ENCODE peak calls at places on chromosomes 6 and 20, in five cellular contexts. One of them, this sample, is unnamed.

GRCh38 chr6:44237813-44238433 is 9.0 kb upstream of the HSP90AB1 start:
- DNase-seq in H9: peak
- DNase-seq in H1: no peak
- DNase-seq in mesenchymal stem cell: peak
- DNase-seq in trophoblast cell: peak
- DNase-seq in this sample: no peak

GRCh38 chr6:43736211-43736786 is 33.7 kb upstream of the VEGFA start:
- DNase-seq in H9: peak
- DNase-seq in H1: no peak
- DNase-seq in mesenchymal stem cell: no peak
- DNase-seq in trophoblast cell: no peak
- DNase-seq in this sample: no peak

GRCh38 chr6:137486388-137486787 is 7.8 kb downstream of the OLIG3 start:
- DNase-seq in H9: no peak
- DNase-seq in H1: no peak
- DNase-seq in mesenchymal stem cell: no peak
- DNase-seq in trophoblast cell: no peak
- DNase-seq in this sample: peak

GRCh38 chr6:118871331-118871730 is 22.6 kb upstream of the ASF1A start:
- DNase-seq in H9: no peak
- DNase-seq in H1: no peak
- DNase-seq in mesenchymal stem cell: no peak
- DNase-seq in trophoblast cell: no peak
- DNase-seq in this sample: no peak

GRCh38 chr6:52305948-52306767 is 21.6 kb upstream of the MCM3 start:
- DNase-seq in H9: no peak
- DNase-seq in H1: no peak
- DNase-seq in mesenchymal stem cell: no peak
- DNase-seq in trophoblast cell: no peak
- DNase-seq in this sample: no peak

GRCh38 chr6:20583447-20583806 is 49.2 kb downstream of the CDKAL1 start:
- DNase-seq in H9: no peak
- DNase-seq in H1: no peak
- DNase-seq in mesenchymal stem cell: no peak
- DNase-seq in trophoblast cell: peak
- DNase-seq in this sample: no peak

GRCh38 chr6:129753422-129753821 is 43.4 kb upstream of the ARHGAP18 start:
- DNase-seq in H9: no peak
- DNase-seq in H1: no peak
- DNase-seq in mesenchymal stem cell: peak
- DNase-seq in trophoblast cell: no peak
- DNase-seq in this sample: no peak

GRCh38 chr20:42779216-42779615 is 410.5 kb downstream of the PTPRT start:
- DNase-seq in H9: no peak
- DNase-seq in H1: peak
- DNase-seq in mesenchymal stem cell: no peak
- DNase-seq in trophoblast cell: no peak
- DNase-seq in this sample: no peak

GRCh38 chr6:11042025-11042749 is 1.9 kb downstream of the ELOVL2 start:
- DNase-seq in H9: no peak
- DNase-seq in H1: no peak
- DNase-seq in mesenchymal stem cell: peak
- DNase-seq in trophoblast cell: peak
- DNase-seq in this sample: no peak

GRCh38 chr6:133889557-133890301 is 816 bp downstream of the TCF21 start:
- DNase-seq in H9: peak
- DNase-seq in H1: no peak
- DNase-seq in mesenchymal stem cell: peak
- DNase-seq in trophoblast cell: no peak
- DNase-seq in this sample: peak

GRCh38 chr6:113082691-113083090 is 735.6 kb downstream of the RFPL4B start:
- DNase-seq in H9: no peak
- DNase-seq in H1: no peak
- DNase-seq in mesenchymal stem cell: no peak
- DNase-seq in trophoblast cell: no peak
- DNase-seq in this sample: no peak

GRCh38 chr6:94349227-94349626 is 929.9 kb upstream of the EPHA7 start:
- DNase-seq in H9: no peak
- DNase-seq in H1: no peak
- DNase-seq in mesenchymal stem cell: no peak
- DNase-seq in trophoblast cell: no peak
- DNase-seq in this sample: no peak

GRCh38 chr6:159633196-159633595 is 59.8 kb downstream of the SOD2 start:
- DNase-seq in H9: no peak
- DNase-seq in H1: no peak
- DNase-seq in mesenchymal stem cell: peak
- DNase-seq in trophoblast cell: peak
- DNase-seq in this sample: no peak

GRCh38 chr6:164507197-164507957 is 802.0 kb downstream of the C6orf118 start:
- DNase-seq in H9: no peak
- DNase-seq in H1: no peak
- DNase-seq in mesenchymal stem cell: peak
- DNase-seq in trophoblast cell: no peak
- DNase-seq in this sample: no peak

GRCh38 chr6:2086328-2087008 is 158.9 kb downstream of the GMDS start:
- DNase-seq in H9: no peak
- DNase-seq in H1: no peak
- DNase-seq in mesenchymal stem cell: no peak
- DNase-seq in trophoblast cell: peak
- DNase-seq in this sample: no peak

GRCh38 chr20:3802524-3803239 is 6.6 kb downstream of the CDC25B start:
- DNase-seq in H9: no peak
- DNase-seq in H1: no peak
- DNase-seq in mesenchymal stem cell: no peak
- DNase-seq in trophoblast cell: no peak
- DNase-seq in this sample: no peak

GRCh38 chr6:75215291-75215690 is 9.4 kb upstream of the COL12A1 start:
- DNase-seq in H9: no peak
- DNase-seq in H1: no peak
- DNase-seq in mesenchymal stem cell: no peak
- DNase-seq in trophoblast cell: no peak
- DNase-seq in this sample: no peak

GRCh38 chr6:10441004-10441654 is 26.3 kb upstream of the TFAP2A start:
- DNase-seq in H9: no peak
- DNase-seq in H1: no peak
- DNase-seq in mesenchymal stem cell: peak
- DNase-seq in trophoblast cell: peak
- DNase-seq in this sample: no peak

GRCh38 chr20:48813930-48814546 is 13.8 kb downstream of the PREX1 start:
- DNase-seq in H9: no peak
- DNase-seq in H1: no peak
- DNase-seq in mesenchymal stem cell: no peak
- DNase-seq in trophoblast cell: no peak
- DNase-seq in this sample: no peak

GRCh38 chr6:28337103-28337520 is 1.2 kb upstream of the ZSCAN31 start:
- DNase-seq in H9: no peak
- DNase-seq in H1: no peak
- DNase-seq in mesenchymal stem cell: peak
- DNase-seq in trophoblast cell: no peak
- DNase-seq in this sample: no peak

GRCh38 chr6:40722553-40723258 is 135.5 kb upstream of the LRFN2 start:
- DNase-seq in H9: no peak
- DNase-seq in H1: no peak
- DNase-seq in mesenchymal stem cell: peak
- DNase-seq in trophoblast cell: no peak
- DNase-seq in this sample: no peak

GRCh38 chr6:97176468-97176867 is 106.5 kb downstream of the MMS22L start:
- DNase-seq in H9: no peak
- DNase-seq in H1: no peak
- DNase-seq in mesenchymal stem cell: no peak
- DNase-seq in trophoblast cell: peak
- DNase-seq in this sample: no peak

GRCh38 chr6:128768187-128768586 is 114.8 kb upstream of the LAMA2 start:
- DNase-seq in H9: no peak
- DNase-seq in H1: no peak
- DNase-seq in mesenchymal stem cell: no peak
- DNase-seq in trophoblast cell: no peak
- DNase-seq in this sample: no peak

GRCh38 chr6:138817799-138818198 is 21.9 kb downstream of the ECT2L start:
- DNase-seq in H9: peak
- DNase-seq in H1: peak
- DNase-seq in mesenchymal stem cell: peak
- DNase-seq in trophoblast cell: peak
- DNase-seq in this sample: no peak

GRCh38 chr6:148324297-148325007 is 18.2 kb upstream of the SASH1 start:
- DNase-seq in H9: no peak
- DNase-seq in H1: no peak
- DNase-seq in mesenchymal stem cell: peak
- DNase-seq in trophoblast cell: peak
- DNase-seq in this sample: no peak

GRCh38 chr20:59972037-59972801 is 14.0 kb downstream of the CDH26 start:
- DNase-seq in H9: no peak
- DNase-seq in H1: no peak
- DNase-seq in mesenchymal stem cell: no peak
- DNase-seq in trophoblast cell: no peak
- DNase-seq in this sample: no peak

GRCh38 chr6:30882764-30883475 is 1.4 kb upstream of the DDR1 start:
- DNase-seq in H9: peak
- DNase-seq in H1: no peak
- DNase-seq in mesenchymal stem cell: no peak
- DNase-seq in trophoblast cell: peak
- DNase-seq in this sample: no peak

GRCh38 chr6:55433446-55434130 is 106.3 kb downstream of the GFRAL start:
- DNase-seq in H9: no peak
- DNase-seq in H1: no peak
- DNase-seq in mesenchymal stem cell: peak
- DNase-seq in trophoblast cell: peak
- DNase-seq in this sample: peak

GRCh38 chr6:31086788-31087440 is 25.5 kb downstream of the C6orf15 start:
- DNase-seq in H9: no peak
- DNase-seq in H1: no peak
- DNase-seq in mesenchymal stem cell: peak
- DNase-seq in trophoblast cell: peak
- DNase-seq in this sample: no peak

GRCh38 chr6:147954938-147955337 is 387.7 kb upstream of the SASH1 start:
- DNase-seq in H9: no peak
- DNase-seq in H1: no peak
- DNase-seq in mesenchymal stem cell: no peak
- DNase-seq in trophoblast cell: peak
- DNase-seq in this sample: no peak

GRCh38 chr20:46199198-46199597 is 81.1 kb downstream of the CD40 start:
- DNase-seq in H9: peak
- DNase-seq in H1: peak
- DNase-seq in mesenchymal stem cell: no peak
- DNase-seq in trophoblast cell: no peak
- DNase-seq in this sample: peak

GRCh38 chr6:165770430-165771082 is 107.5 kb upstream of the PDE10A start:
- DNase-seq in H9: peak
- DNase-seq in H1: no peak
- DNase-seq in mesenchymal stem cell: no peak
- DNase-seq in trophoblast cell: no peak
- DNase-seq in this sample: no peak

DNA sequence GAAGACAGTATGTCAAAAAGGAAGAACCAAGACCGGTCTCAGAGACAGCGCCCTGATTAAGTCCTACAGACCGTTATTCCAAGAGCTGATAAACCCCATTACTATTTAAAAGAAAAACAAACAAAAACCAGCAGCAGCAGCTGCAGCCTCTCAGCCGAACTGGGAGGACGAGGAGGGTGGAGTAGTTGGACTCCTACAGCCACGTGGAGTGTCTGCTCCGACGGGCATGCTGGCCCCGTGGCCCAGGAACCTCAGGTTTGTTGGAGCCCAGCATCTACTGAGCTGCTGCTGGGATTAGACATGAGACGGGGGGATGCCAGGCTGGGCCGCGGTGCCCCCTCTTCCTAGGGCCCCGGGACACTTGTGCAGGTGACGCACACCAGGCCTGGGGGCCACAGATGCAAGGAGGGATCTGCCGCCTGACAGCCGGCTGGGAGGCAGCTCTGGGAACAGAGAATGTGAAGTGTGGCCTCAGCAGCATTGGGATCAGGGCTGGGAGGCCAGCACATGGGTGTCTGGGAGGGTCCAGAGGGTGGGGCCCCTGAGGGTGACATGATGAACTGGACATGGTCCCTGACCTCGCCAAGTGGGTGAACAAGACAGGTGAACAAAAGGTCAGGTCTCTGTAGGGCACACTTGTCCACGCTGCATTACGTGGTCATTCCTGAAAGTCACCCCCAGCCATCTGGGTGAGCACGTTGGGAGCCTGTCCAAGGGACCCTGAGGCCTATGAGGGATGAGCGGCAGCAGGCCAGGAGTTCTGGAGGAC is 2.9 kb upstream of the ZBTB46 start:
- DNase-seq in H9: peak
- DNase-seq in H1: no peak
- DNase-seq in mesenchymal stem cell: peak
- DNase-seq in trophoblast cell: no peak
- DNase-seq in this sample: no peak
- H4K8ac ChIP-seq in H9: no peak
- H4K8ac ChIP-seq in H1: peak
- H4K8ac ChIP-seq in mesenchymal stem cell: peak
- H4K8ac ChIP-seq in trophoblast cell: peak
- H4K8ac ChIP-seq in this sample: no peak

DNA sequence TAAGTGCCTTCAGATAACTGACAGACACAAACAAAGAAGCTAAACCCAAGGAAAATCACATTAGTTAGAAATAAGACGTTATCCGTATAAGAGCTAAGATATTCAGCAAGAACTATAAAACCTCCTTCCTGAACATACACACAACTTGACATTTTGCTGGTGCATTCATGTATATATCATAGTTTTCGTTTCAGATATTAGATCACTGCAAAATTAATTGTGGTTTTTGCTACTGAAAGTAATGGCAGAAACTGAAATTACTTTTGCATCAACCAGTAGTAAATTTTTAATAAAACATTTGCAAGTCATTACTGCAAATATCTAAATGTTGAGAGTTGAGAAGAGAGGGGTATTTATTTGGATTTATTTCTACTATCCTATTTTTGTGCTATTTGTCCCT is 26.1 kb upstream of the KCNQ5 start:
- DNase-seq in H9: no peak
- DNase-seq in H1: no peak
- DNase-seq in mesenchymal stem cell: no peak
- DNase-seq in trophoblast cell: no peak
- DNase-seq in this sample: no peak
- H2BK12ac ChIP-seq in H9: no peak
- H2BK12ac ChIP-seq in H1: no peak
- H2BK12ac ChIP-seq in mesenchymal stem cell: no peak
- H2BK12ac ChIP-seq in trophoblast cell: no peak
- H2BK12ac ChIP-seq in this sample: no peak

GRCh38 chr20:43824279-43824678 is 90.4 kb upstream of the TOX2 start:
- DNase-seq in H9: no peak
- DNase-seq in H1: no peak
- DNase-seq in mesenchymal stem cell: no peak
- DNase-seq in trophoblast cell: no peak
- DNase-seq in this sample: no peak
- H3K4me2 ChIP-seq in H9: no peak
- H3K4me2 ChIP-seq in H1: no peak
- H3K4me2 ChIP-seq in mesenchymal stem cell: no peak
- H3K4me2 ChIP-seq in trophoblast cell: no peak
- H3K4me2 ChIP-seq in this sample: no peak

DNA sequence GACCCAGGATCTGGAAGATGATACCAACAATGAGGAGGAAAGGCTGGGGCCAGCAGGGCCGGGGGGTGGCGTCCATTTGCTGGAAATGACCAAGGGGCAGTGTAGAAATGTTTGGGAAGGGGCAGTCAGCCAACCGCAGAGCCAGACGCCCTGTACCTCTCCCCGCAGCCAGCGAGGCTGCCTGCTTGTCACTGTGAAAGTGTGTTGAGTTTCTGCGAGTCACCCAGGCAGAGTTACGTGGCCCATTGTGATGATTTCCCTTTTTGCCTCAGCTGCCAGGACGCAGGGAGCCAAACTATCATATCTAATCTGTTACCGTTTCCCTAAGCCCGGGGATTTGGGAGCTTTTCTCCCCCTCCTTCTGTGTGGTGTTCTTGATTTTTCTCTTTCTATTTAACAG is 67.9 kb upstream of the APCDD1L start:
- DNase-seq in H9: no peak
- DNase-seq in H1: no peak
- DNase-seq in mesenchymal stem cell: no peak
- DNase-seq in trophoblast cell: no peak
- DNase-seq in this sample: no peak
- H4K8ac ChIP-seq in H9: no peak
- H4K8ac ChIP-seq in H1: no peak
- H4K8ac ChIP-seq in mesenchymal stem cell: no peak
- H4K8ac ChIP-seq in trophoblast cell: no peak
- H4K8ac ChIP-seq in this sample: no peak

This sample was measured in neuronal stem cell.